ENCODE peak calls at places on chromosomes 6 and 20, in four cellular contexts. One of them, this sample, is unnamed.

GRCh38 chr6:20791074-20791473 is 256.8 kb downstream of the CDKAL1 start:
- DNase-seq in endothelial cell: no peak
- DNase-seq in dorsolateral prefrontal cortex: no peak
- DNase-seq in fibroblast of the aortic adventitia: no peak
- DNase-seq in this sample: no peak

GRCh38 chr6:140897804-140898573 is 1234.7 kb upstream of the GJE1 start:
- DNase-seq in fibroblast of the aortic adventitia: no peak
- DNase-seq in endothelial cell: no peak
- DNase-seq in dorsolateral prefrontal cortex: no peak
- DNase-seq in this sample: no peak

GRCh38 chr6:170090561-170090960 is 200.3 kb downstream of the DLL1 start:
- DNase-seq in endothelial cell: no peak
- DNase-seq in dorsolateral prefrontal cortex: peak; percentile 39
- DNase-seq in fibroblast of the aortic adventitia: no peak
- DNase-seq in this sample: no peak

GRCh38 chr6:124881898-124882579 is 80.2 kb upstream of the RNF217 start:
- DNase-seq in fibroblast of the aortic adventitia: peak; percentile 63
- DNase-seq in dorsolateral prefrontal cortex: no peak
- DNase-seq in endothelial cell: peak; percentile 23
- DNase-seq in this sample: peak; percentile 40

GRCh38 chr20:64032706-64033624 is 3.0 kb upstream of the C20orf204 start:
- DNase-seq in endothelial cell: no peak
- DNase-seq in dorsolateral prefrontal cortex: no peak
- DNase-seq in fibroblast of the aortic adventitia: no peak
- DNase-seq in this sample: no peak

GRCh38 chr6:150631283-150631981 is 31.7 kb downstream of the PLEKHG1 start:
- DNase-seq in endothelial cell: no peak
- DNase-seq in dorsolateral prefrontal cortex: no peak
- DNase-seq in fibroblast of the aortic adventitia: no peak
- DNase-seq in this sample: no peak

GRCh38 chr6:137076277-137077068 is 31.7 kb upstream of the IL20RA start:
- DNase-seq in endothelial cell: peak; percentile 72
- DNase-seq in fibroblast of the aortic adventitia: peak; percentile 63
- DNase-seq in dorsolateral prefrontal cortex: peak; percentile 58
- DNase-seq in this sample: peak; percentile 80

GRCh38 chr6:28543671-28544131 is 18.0 kb downstream of the GPX5 start:
- DNase-seq in dorsolateral prefrontal cortex: no peak
- DNase-seq in fibroblast of the aortic adventitia: peak; percentile 2
- DNase-seq in endothelial cell: peak; percentile 15
- DNase-seq in this sample: no peak

GRCh38 chr6:44735631-44735963 is 348.1 kb downstream of the CDC5L start:
- DNase-seq in endothelial cell: no peak
- DNase-seq in fibroblast of the aortic adventitia: peak; percentile 46
- DNase-seq in dorsolateral prefrontal cortex: no peak
- DNase-seq in this sample: no peak

GRCh38 chr20:45426621-45427020 is 10.7 kb downstream of the PIGT start:
- DNase-seq in fibroblast of the aortic adventitia: no peak
- DNase-seq in dorsolateral prefrontal cortex: peak; percentile 68
- DNase-seq in endothelial cell: no peak
- DNase-seq in this sample: peak; percentile 46

GRCh38 chr6:90694802-90695201 is 107.9 kb upstream of the MAP3K7 start:
- DNase-seq in fibroblast of the aortic adventitia: no peak
- DNase-seq in endothelial cell: no peak
- DNase-seq in dorsolateral prefrontal cortex: no peak
- DNase-seq in this sample: no peak

GRCh38 chr20:13147071-13147961 is 73.8 kb upstream of the ISM1 start:
- DNase-seq in fibroblast of the aortic adventitia: peak; percentile 22
- DNase-seq in dorsolateral prefrontal cortex: no peak
- DNase-seq in endothelial cell: no peak
- DNase-seq in this sample: no peak

GRCh38 chr6:116615937-116616756 is at the start of gene RSPH4A:
- DNase-seq in dorsolateral prefrontal cortex: peak; percentile 84
- DNase-seq in fibroblast of the aortic adventitia: peak; percentile 94
- DNase-seq in endothelial cell: peak; percentile 87
- DNase-seq in this sample: peak; percentile 91